ENCODE peak calls at places on chromosomes 16 and 17, in four cellular contexts. One of them, this sample, is unnamed.
A peak's percentile ranks its signal among the peaks of the same experiment; 100 is the strongest.

GRCh38 chr16:11084484-11085024 is 140.2 kb downstream of the CLEC16A start:
- DNase-seq in OCI-LY7: no peak
- DNase-seq in esophagus muscularis mucosa: no peak
- DNase-seq in mesendoderm: no peak
- DNase-seq in this sample: no peak

GRCh38 chr17:31780436-31780835 is 78.6 kb downstream of the COPRS start:
- DNase-seq in OCI-LY7: no peak
- DNase-seq in esophagus muscularis mucosa: no peak
- DNase-seq in mesendoderm: no peak
- DNase-seq in this sample: no peak

GRCh38 chr17:51374220-51374619 is 113.9 kb downstream of the UTP18 start:
- DNase-seq in OCI-LY7: no peak
- DNase-seq in esophagus muscularis mucosa: no peak
- DNase-seq in mesendoderm: no peak
- DNase-seq in this sample: no peak

GRCh38 chr16:17177968-17178880 is 292.5 kb downstream of the XYLT1 start:
- DNase-seq in OCI-LY7: no peak
- DNase-seq in esophagus muscularis mucosa: no peak
- DNase-seq in mesendoderm: no peak
- DNase-seq in this sample: no peak

GRCh38 chr16:10318798-10319500 is 66.9 kb upstream of the ATF7IP2 start:
- DNase-seq in OCI-LY7: no peak
- DNase-seq in esophagus muscularis mucosa: no peak
- DNase-seq in mesendoderm: no peak
- DNase-seq in this sample: no peak

GRCh38 chr17:31085563-31085962 is 9.2 kb upstream of the NF1 start:
- DNase-seq in OCI-LY7: no peak
- DNase-seq in esophagus muscularis mucosa: no peak
- DNase-seq in mesendoderm: no peak
- DNase-seq in this sample: no peak

GRCh38 chr16:48608871-48609452 is 1.0 kb downstream of the N4BP1 start:
- DNase-seq in OCI-LY7: no peak
- DNase-seq in esophagus muscularis mucosa: no peak
- DNase-seq in mesendoderm: peak; percentile 61
- DNase-seq in this sample: no peak

GRCh38 chr16:68362952-68363846 is 52.4 kb downstream of the PRMT7 start:
- DNase-seq in OCI-LY7: no peak
- DNase-seq in esophagus muscularis mucosa: no peak
- DNase-seq in mesendoderm: no peak
- DNase-seq in this sample: no peak

GRCh38 chr17:5592382-5592781 is 8.1 kb upstream of the NLRP1 start:
- DNase-seq in OCI-LY7: peak; percentile 62
- DNase-seq in esophagus muscularis mucosa: no peak
- DNase-seq in mesendoderm: peak; percentile 70
- DNase-seq in this sample: no peak

GRCh38 chr16:57184890-57185445 is 871 bp downstream of the PSME3IP1 start:
- DNase-seq in OCI-LY7: peak; percentile 13
- DNase-seq in esophagus muscularis mucosa: no peak
- DNase-seq in mesendoderm: peak; percentile 11
- DNase-seq in this sample: no peak

GRCh38 chr17:74018116-74018515 is 185.4 kb upstream of the RPL38 start:
- DNase-seq in OCI-LY7: no peak
- DNase-seq in esophagus muscularis mucosa: no peak
- DNase-seq in mesendoderm: no peak
- DNase-seq in this sample: no peak

GRCh38 chr17:49564638-49565037 is 11.0 kb upstream of the NXPH3 start:
- DNase-seq in OCI-LY7: no peak
- DNase-seq in esophagus muscularis mucosa: no peak
- DNase-seq in mesendoderm: no peak
- DNase-seq in this sample: no peak

GRCh38 chr17:29162909-29163341 is 17.3 kb downstream of the MYO18A start:
- DNase-seq in OCI-LY7: no peak
- DNase-seq in esophagus muscularis mucosa: no peak
- DNase-seq in mesendoderm: no peak
- DNase-seq in this sample: no peak

GRCh38 chr17:77692571-77693161 is 265.8 kb upstream of the TNRC6C start:
- DNase-seq in OCI-LY7: no peak
- DNase-seq in esophagus muscularis mucosa: peak; percentile 90
- DNase-seq in mesendoderm: no peak
- DNase-seq in this sample: peak; percentile 40

GRCh38 chr17:12990041-12990808 is 27.6 kb downstream of the ELAC2 start:
- DNase-seq in OCI-LY7: no peak
- DNase-seq in esophagus muscularis mucosa: no peak
- DNase-seq in mesendoderm: peak; percentile 17
- DNase-seq in this sample: no peak

GRCh38 chr17:73952498-73953205 is 250.8 kb upstream of the RPL38 start:
- DNase-seq in OCI-LY7: no peak
- DNase-seq in esophagus muscularis mucosa: no peak
- DNase-seq in mesendoderm: peak; percentile 50
- DNase-seq in this sample: no peak

GRCh38 chr16:75653926-75654325 is 6.4 kb downstream of the TERF2IP start:
- DNase-seq in OCI-LY7: peak; percentile 16
- DNase-seq in esophagus muscularis mucosa: no peak
- DNase-seq in mesendoderm: no peak
- DNase-seq in this sample: no peak

GRCh38 chr17:7108560-7108925 is 6.1 kb downstream of the ASGR2 start:
- DNase-seq in OCI-LY7: no peak
- DNase-seq in esophagus muscularis mucosa: no peak
- DNase-seq in mesendoderm: no peak
- DNase-seq in this sample: no peak

GRCh38 chr16:64094170-64094960 is 1027.5 kb downstream of the CDH11 start:
- DNase-seq in OCI-LY7: no peak
- DNase-seq in esophagus muscularis mucosa: no peak
- DNase-seq in mesendoderm: no peak
- DNase-seq in this sample: no peak

GRCh38 chr17:78706271-78706915 is 75.7 kb downstream of the CYTH1 start:
- DNase-seq in OCI-LY7: peak; percentile 78
- DNase-seq in esophagus muscularis mucosa: no peak
- DNase-seq in mesendoderm: no peak
- DNase-seq in this sample: no peak

GRCh38 chr17:75611746-75612437 is 21.3 kb upstream of the SMIM5 start:
- DNase-seq in OCI-LY7: no peak
- DNase-seq in esophagus muscularis mucosa: no peak
- DNase-seq in mesendoderm: no peak
- DNase-seq in this sample: no peak

GRCh38 chr17:77280304-77280910 is 139.6 kb downstream of the SEC14L1 start:
- DNase-seq in OCI-LY7: no peak
- DNase-seq in esophagus muscularis mucosa: no peak
- DNase-seq in mesendoderm: peak; percentile 37
- DNase-seq in this sample: no peak

GRCh38 chr16:46903255-46903905 is 19.2 kb downstream of the GPT2 start:
- DNase-seq in OCI-LY7: no peak
- DNase-seq in esophagus muscularis mucosa: no peak
- DNase-seq in mesendoderm: no peak
- DNase-seq in this sample: no peak

GRCh38 chr17:826778-827177 is 44.6 kb downstream of the MRM3 start:
- DNase-seq in OCI-LY7: no peak
- DNase-seq in esophagus muscularis mucosa: no peak
- DNase-seq in mesendoderm: no peak
- DNase-seq in this sample: no peak

DNA sequence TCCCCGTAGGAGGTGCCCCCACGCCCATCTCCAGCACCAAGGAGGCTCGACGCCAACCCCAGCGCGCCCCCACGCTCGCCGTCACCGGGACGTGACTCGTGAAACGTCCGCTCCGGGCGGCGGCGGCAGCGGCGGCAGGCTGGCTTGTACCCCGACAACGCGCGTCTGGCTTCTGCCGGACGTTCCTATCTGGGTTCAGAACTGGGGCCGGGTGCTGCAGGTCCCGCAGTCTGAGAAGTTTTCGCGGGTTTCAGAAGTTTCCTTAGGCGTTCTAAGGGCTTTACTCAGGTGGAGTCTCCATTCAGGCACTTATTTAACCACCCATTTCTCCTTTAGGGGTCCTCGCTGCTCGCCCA is 672 bp upstream of the ALKBH5 start:
- DNase-seq in OCI-LY7: peak; percentile 85
- DNase-seq in esophagus muscularis mucosa: peak; percentile 96
- DNase-seq in mesendoderm: no peak
- DNase-seq in this sample: peak; percentile 85
- H3K4me1 ChIP-seq in OCI-LY7: peaks cover 27% of the 10 kb centered on the region
- H3K4me1 ChIP-seq in esophagus muscularis mucosa: peaks cover 46% of the 10 kb centered on the region
- H3K4me1 ChIP-seq in mesendoderm: peaks cover 23% of the 10 kb centered on the region
- H3K4me1 ChIP-seq in this sample: no peaks in the 10 kb centered on the region

GRCh38 chr16:78584991-78585390 is 485.5 kb downstream of the WWOX start:
- DNase-seq in OCI-LY7: no peak
- DNase-seq in esophagus muscularis mucosa: no peak
- DNase-seq in mesendoderm: no peak
- DNase-seq in this sample: no peak

GRCh38 chr16:78589331-78589730 is 489.9 kb downstream of the WWOX start:
- DNase-seq in OCI-LY7: no peak
- DNase-seq in esophagus muscularis mucosa: no peak
- DNase-seq in mesendoderm: no peak
- DNase-seq in this sample: no peak

GRCh38 chr16:78579020-78579419 is 479.6 kb downstream of the WWOX start:
- DNase-seq in OCI-LY7: no peak
- DNase-seq in esophagus muscularis mucosa: no peak
- DNase-seq in mesendoderm: no peak
- DNase-seq in this sample: no peak

GRCh38 chr16:78584213-78584860 is 484.9 kb downstream of the WWOX start:
- DNase-seq in OCI-LY7: no peak
- DNase-seq in esophagus muscularis mucosa: no peak
- DNase-seq in mesendoderm: no peak
- DNase-seq in this sample: no peak
- H3K4me1 ChIP-seq in OCI-LY7: no peaks in the 10 kb centered on the region
- H3K4me1 ChIP-seq in esophagus muscularis mucosa: no peaks in the 10 kb centered on the region
- H3K4me1 ChIP-seq in mesendoderm: peaks cover 2% of the 10 kb centered on the region
- H3K4me1 ChIP-seq in this sample: no peaks in the 10 kb centered on the region

GRCh38 chr16:86667035-86667434 is 88.7 kb downstream of the FOXL1 start:
- DNase-seq in OCI-LY7: no peak
- DNase-seq in esophagus muscularis mucosa: no peak
- DNase-seq in mesendoderm: no peak
- DNase-seq in this sample: no peak
- H3K4me1 ChIP-seq in OCI-LY7: peaks cover 9% of the 10 kb centered on the region
- H3K4me1 ChIP-seq in esophagus muscularis mucosa: peaks cover 15% of the 10 kb centered on the region
- H3K4me1 ChIP-seq in mesendoderm: no peaks in the 10 kb centered on the region
- H3K4me1 ChIP-seq in this sample: no peaks in the 10 kb centered on the region

DNA sequence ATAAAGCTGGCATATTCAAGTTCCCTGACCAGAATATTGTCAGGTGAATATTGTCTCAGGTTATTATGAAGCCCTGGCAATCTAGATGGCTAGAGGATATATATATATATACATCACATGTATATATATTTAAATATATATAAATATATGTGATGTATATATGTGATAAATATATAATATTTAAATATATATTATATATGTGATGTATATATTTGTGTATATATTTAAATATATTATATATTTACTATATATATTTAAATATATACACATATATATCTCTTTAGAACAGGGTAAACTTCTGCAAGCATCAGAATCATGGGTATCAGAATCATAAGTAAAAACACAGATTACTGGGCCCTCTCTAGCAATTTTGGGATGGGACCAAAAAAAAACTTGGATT is 112.6 kb downstream of the CDH8 start:
- DNase-seq in OCI-LY7: no peak
- DNase-seq in esophagus muscularis mucosa: no peak
- DNase-seq in mesendoderm: no peak
- DNase-seq in this sample: no peak
- H3K4me1 ChIP-seq in OCI-LY7: no peaks in the 10 kb centered on the region
- H3K4me1 ChIP-seq in esophagus muscularis mucosa: no peaks in the 10 kb centered on the region
- H3K4me1 ChIP-seq in mesendoderm: no peaks in the 10 kb centered on the region
- H3K4me1 ChIP-seq in this sample: no peaks in the 10 kb centered on the region